ENCODE peak calls at places on chromosomes 6 and 20, in five cellular contexts. P is gastrocnemius medialis, J is amniotic stem cell, U is GM23248, O is foreskin fibroblast. X is an unnamed sample.

GRCh38 chr6:24761193-24761835 is 13.4 kb upstream of the GMNN start:
- DNase-seq in O (no peak), J (no peak), P (no peak), U (no peak), X (no peak)

GRCh38 chr6:157861814-157862213 is 38.8 kb downstream of the SNX9 start:
- DNase-seq in J (no peak), P (no peak), O (peak), U (peak), X (peak)

GRCh38 chr6:43808412-43808811 is 38.4 kb downstream of the VEGFA start:
- DNase-seq in U (no peak), P (no peak), J (no peak), O (no peak), X (no peak)

GRCh38 chr6:71619836-71620235 is 266.5 kb upstream of the RIMS1 start:
- DNase-seq in J (no peak), P (no peak), O (no peak), U (peak), X (no peak)

GRCh38 chr6:16132909-16133308 is 4.0 kb downstream of the MYLIP start:
- DNase-seq in O (no peak), P (peak), J (no peak), U (no peak), X (no peak)

GRCh38 chr20:37886851-37887297 is 16.1 kb upstream of the VSTM2L start:
- DNase-seq in O (no peak), J (no peak), U (no peak), P (no peak), X (no peak)

GRCh38 chr20:35269055-35269781 is 8.7 kb downstream of the MMP24OS start:
- DNase-seq in P (no peak), J (no peak), O (peak), U (peak), X (peak)

GRCh38 chr6:17421406-17421805 is 28.0 kb downstream of the CAP2 start:
- DNase-seq in O (no peak), P (no peak), U (no peak), J (no peak), X (no peak)

GRCh38 chr6:18477301-18477941 is 90.3 kb downstream of the RNF144B start:
- DNase-seq in P (no peak), O (no peak), J (no peak), U (peak), X (peak)

GRCh38 chr6:77462359-77463307 is 658 bp downstream of the HTR1B start:
- DNase-seq in J (no peak), P (no peak), O (peak), U (no peak), X (no peak)

GRCh38 chr6:39157511-39157910 is 42.5 kb upstream of the SAYSD1 start:
- DNase-seq in J (no peak), P (no peak), U (no peak), O (no peak), X (no peak)

GRCh38 chr20:17619351-17620093 is 49.6 kb downstream of the DSTN start:
- DNase-seq in P (no peak), U (no peak), J (no peak), O (no peak), X (no peak)

GRCh38 chr6:25449774-25450173 is 170.6 kb downstream of the CARMIL1 start:
- DNase-seq in U (no peak), J (no peak), P (no peak), O (no peak), X (no peak)

GRCh38 chr6:159125977-159126376 is 43.2 kb upstream of the FNDC1 start:
- DNase-seq in P (peak), U (peak), J (no peak), O (no peak), X (no peak)

GRCh38 chr6:169425628-169426370 is 172.2 kb upstream of the THBS2 start:
- DNase-seq in J (no peak), O (no peak), U (no peak), P (no peak), X (no peak)

GRCh38 chr20:32596681-32597252 is 11.6 kb upstream of the NOL4L start:
- DNase-seq in O (no peak), U (no peak), J (no peak), P (no peak), X (no peak)

GRCh38 chr6:24882295-24882694 is 53.5 kb downstream of the RIPOR2 start:
- DNase-seq in P (no peak), J (no peak), O (no peak), U (no peak), X (peak)

GRCh38 chr20:59159091-59159821 is 4.4 kb upstream of the ZNF831 start:
- DNase-seq in J (no peak), P (no peak), U (no peak), O (no peak), X (no peak)

GRCh38 chr6:140002406-140003022 is 628.1 kb upstream of the CITED2 start:
- DNase-seq in J (no peak), O (peak), U (peak), P (no peak), X (peak)

GRCh38 chr20:54015496-54015895 is 54.9 kb downstream of the BCAS1 start:
- DNase-seq in O (no peak), P (no peak), U (no peak), J (no peak), X (no peak)

GRCh38 chr6:95768539-95768938 is 191.2 kb downstream of the MANEA start:
- DNase-seq in O (no peak), U (no peak), J (no peak), P (no peak), X (no peak)

GRCh38 chr20:5168582-5169396 is 42.0 kb downstream of the CDS2 start:
- DNase-seq in P (no peak), O (peak), U (peak), J (no peak), X (peak)

GRCh38 chr6:34229877-34230276 is 6.8 kb upstream of the HMGA1 start:
- DNase-seq in P (no peak), J (no peak), U (no peak), O (no peak), X (no peak)

GRCh38 chr6:4057036-4057435 is 21.9 kb downstream of the FAM217A start:
- DNase-seq in J (no peak), P (no peak), U (no peak), O (no peak), X (no peak)

GRCh38 chr6:116239256-116239655 is 14.6 kb downstream of the TSPYL4 start:
- DNase-seq in P (no peak), O (no peak), U (no peak), J (no peak), X (no peak)

GRCh38 chr6:93350774-93351173 is 68.6 kb downstream of the EPHA7 start:
- DNase-seq in P (no peak), U (no peak), J (no peak), O (no peak), X (no peak)

GRCh38 chr6:109713097-109713496 is 22.0 kb downstream of the FIG4 start:
- DNase-seq in J (no peak), U (peak), P (no peak), O (no peak), X (no peak)

GRCh38 chr6:159043986-159044385 is 805 bp downstream of the TAGAP start:
- DNase-seq in J (no peak), P (no peak), U (no peak), O (no peak), X (no peak)

GRCh38 chr20:18400460-18400859 is 66.4 kb downstream of the DZANK1 start:
- DNase-seq in P (no peak), J (no peak), U (no peak), O (no peak), X (no peak)

GRCh38 chr6:32954983-32955802 is 2.3 kb upstream of the HLA-DMA start:
- DNase-seq in J (no peak), U (peak), O (no peak), P (no peak), X (peak)

GRCh38 chr6:159931112-159931511 is 37.8 kb upstream of the IGF2R start:
- DNase-seq in O (no peak), J (no peak), P (no peak), U (no peak), X (no peak)

X was measured in IMR-90.